ENCODE peak calls at places on chromosomes 1 and 21, in four cellular contexts. P is ecto neural progenitor cell, D is Kasumi-1, W is lower lobe of right lung. V is an unnamed sample.

GRCh38 chr1:240136402-240136801 is 44.7 kb downstream of the FMN2 start:
- DNase-seq in W (no peak), D (no peak), P (no peak), V (no peak)

GRCh38 chr1:52266507-52266906 is 99.5 kb downstream of the CC2D1B start:
- DNase-seq in P (no peak), D (no peak), W (no peak), V (no peak)

GRCh38 chr1:156164465-156164831 is 11.1 kb downstream of the SEMA4A start:
- DNase-seq in P (no peak), D (no peak), W (no peak), V (no peak)

GRCh38 chr1:162992945-162993344 is 76.2 kb upstream of the RGS4 start:
- DNase-seq in P (no peak), D (no peak), W (no peak), V (no peak)

GRCh38 chr1:202017385-202018225 is 7.2 kb downstream of the ELF3 start:
- DNase-seq in D (no peak), W (peak), P (no peak), V (no peak)

GRCh38 chr1:241762713-241763339 is 85.2 kb upstream of the EXO1 start:
- DNase-seq in D (no peak), P (no peak), W (no peak), V (no peak)

GRCh38 chr1:32142446-32143301 is 34.8 kb downstream of the KPNA6 start:
- DNase-seq in P (peak), D (no peak), W (no peak), V (no peak)

GRCh38 chr1:240607006-240607405 is 4.9 kb downstream of the GREM2 start:
- DNase-seq in P (no peak), D (no peak), W (no peak), V (no peak)

GRCh38 chr1:1371354-1371740 is 3.7 kb downstream of the AURKAIP1 start:
- DNase-seq in P (peak), D (no peak), W (no peak), V (no peak)

GRCh38 chr1:61842863-61843514 is 100.7 kb downstream of the PATJ start:
- DNase-seq in D (no peak), P (no peak), W (no peak), V (no peak)

GRCh38 chr1:246526915-246527314 is 19.8 kb upstream of the SMYD3 start:
- DNase-seq in P (no peak), D (no peak), W (no peak), V (no peak)

GRCh38 chr21:35102488-35103407 is 53.6 kb upstream of the RUNX1 start:
- DNase-seq in P (no peak), D (peak), W (peak), V (peak)

GRCh38 chr1:32892368-32893197 is 6.3 kb downstream of the HPCA start:
- DNase-seq in D (no peak), P (peak), W (no peak), V (no peak)